ENCODE peak calls at places on chromosomes 1 and 21, in ten cellular contexts. F, H, X, E, R, G, U, Y, J and T are unnamed samples.

GRCh38 chr21:42360317-42360716 is 6.0 kb downstream of the TFF1 start:
- DNase-seq in F (no peak), H (no peak), X (no peak), E (no peak), R (no peak), G (no peak), U (no peak), Y (no peak), J (peak; percentile 51), T (no peak)

GRCh38 chr1:164707868-164708331 is 148.9 kb downstream of the PBX1 start:
- DNase-seq in F (peak; percentile 30), H (no peak), X (peak; percentile 65), E (no peak), R (no peak), G (no peak), U (no peak), Y (no peak), J (peak; percentile 43), T (peak; percentile 63)

GRCh38 chr1:80075351-80075750 is 1068.8 kb upstream of the ADGRL4 start:
- DNase-seq in F (no peak), H (no peak), X (no peak), E (no peak), R (no peak), G (no peak), U (no peak), Y (no peak), J (no peak), T (no peak)

GRCh38 chr1:47225430-47226100 is 6.5 kb downstream of the TAL1 start:
- DNase-seq in F (peak; percentile 30), H (no peak), X (no peak), E (no peak), R (no peak), G (no peak), U (no peak), Y (no peak), J (no peak), T (no peak)

GRCh38 chr1:17307946-17308345 is at the start of gene PADI4:
- DNase-seq in F (no peak), H (no peak), X (no peak), E (no peak), R (peak; percentile 63), G (no peak), U (no peak), Y (no peak), J (no peak), T (no peak)

GRCh38 chr1:212600071-212600915 is 8.3 kb upstream of the ATF3 start:
- DNase-seq in F (no peak), H (no peak), X (no peak), E (no peak), R (no peak), G (no peak), U (no peak), Y (no peak), J (no peak), T (no peak)

GRCh38 chr1:1026599-1027413 is 6.9 kb downstream of the AGRN start:
- DNase-seq in F (no peak), H (no peak), X (no peak), E (no peak), R (no peak), G (no peak), U (no peak), Y (no peak), J (no peak), T (no peak)

GRCh38 chr21:45640001-45640887 is 3.3 kb upstream of the PCBP3 start:
- DNase-seq in F (no peak), H (no peak), X (no peak), E (no peak), R (peak; percentile 31), G (no peak), U (no peak), Y (no peak), J (no peak), T (no peak)

GRCh38 chr1:150820710-150821521 is 12.9 kb upstream of the CTSK start:
- DNase-seq in F (no peak), H (no peak), X (no peak), E (no peak), R (no peak), G (no peak), U (no peak), Y (no peak), J (no peak), T (no peak)

GRCh38 chr1:244965182-244965581 is 100.8 kb upstream of the HNRNPU start:
- DNase-seq in F (no peak), H (no peak), X (no peak), E (no peak), R (no peak), G (no peak), U (no peak), Y (no peak), J (no peak), T (no peak)

GRCh38 chr1:244963231-244963826 is 99.0 kb upstream of the HNRNPU start:
- DNase-seq in F (no peak), H (no peak), X (no peak), E (no peak), R (no peak), G (no peak), U (no peak), Y (no peak), J (peak; percentile 35), T (no peak)

GRCh38 chr1:244967159-244967558 is 102.8 kb upstream of the HNRNPU start:
- DNase-seq in F (no peak), H (no peak), X (no peak), E (no peak), R (no peak), G (no peak), U (no peak), Y (no peak), J (no peak), T (no peak)

GRCh38 chr1:244962140-244962539 is 97.8 kb upstream of the HNRNPU start:
- DNase-seq in F (no peak), H (no peak), X (no peak), E (no peak), R (no peak), G (no peak), U (no peak), Y (no peak), J (no peak), T (no peak)

GRCh38 chr1:244964112-244964971 is 100.0 kb upstream of the HNRNPU start:
- DNase-seq in F (peak; percentile 71), H (no peak), X (no peak), E (peak; percentile 35), R (peak; percentile 32), G (no peak), U (no peak), Y (no peak), J (peak; percentile 96), T (no peak)
- H3K27ac ChIP-seq in F (peak overlapping the region; percentile 92), H (peak overlapping the region; percentile 78), X (peak overlapping the region; percentile 98), E (peak overlapping the region; percentile 55), R (peak overlapping the region; percentile 15), G (peak overlapping the region; percentile 41), U (no peak overlapping the region), Y (no peak overlapping the region), J (peak overlapping the region; percentile 84), T (peak overlapping the region; percentile 53)

DNA sequence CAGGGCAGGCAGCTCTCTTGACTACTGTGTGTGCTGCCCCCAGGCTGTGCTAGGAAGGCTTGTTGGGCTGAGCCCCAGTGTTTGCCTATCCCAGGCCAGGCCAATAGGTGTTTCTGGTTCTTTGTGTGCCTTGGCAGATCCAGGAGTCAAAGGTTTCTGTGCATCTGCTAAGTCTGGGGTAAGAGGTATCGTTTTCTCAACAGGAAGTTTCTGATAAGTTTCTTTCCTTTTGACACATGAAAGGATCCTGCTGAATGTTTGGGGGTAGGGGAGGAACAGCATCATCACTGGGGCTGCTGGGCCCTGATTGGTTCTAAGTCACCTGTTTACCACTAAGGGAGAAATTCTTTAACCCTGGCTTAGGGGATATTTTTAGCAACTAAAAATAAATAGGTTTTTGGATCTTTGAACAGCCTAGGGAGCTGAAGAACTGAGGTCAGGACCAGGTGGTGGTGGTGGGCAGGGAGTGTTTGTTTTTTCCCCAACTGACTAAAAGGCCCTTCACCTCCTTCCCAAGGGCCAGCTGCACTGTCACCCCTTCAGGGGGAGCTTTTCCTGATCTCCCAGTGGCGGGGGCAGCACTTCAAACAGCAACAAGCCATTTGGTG is 85.1 kb downstream of the KCNN3 start:
- DNase-seq in F (no peak), H (no peak), X (peak; percentile 20), E (no peak), R (no peak), G (no peak), U (no peak), Y (peak; percentile 61), J (no peak), T (no peak)
- H3K27ac ChIP-seq in F (no peak overlapping the region), H (no peak overlapping the region), X (no peak overlapping the region), E (no peak overlapping the region), R (no peak overlapping the region), G (no peak overlapping the region), U (no peak overlapping the region), Y (peak overlapping the region; percentile 51), J (no peak overlapping the region), T (no peak overlapping the region)

GRCh38 chr1:32992489-32993214 is 28.0 kb upstream of the RNF19B start:
- DNase-seq in F (peak; percentile 90), H (peak; percentile 70), X (peak; percentile 94), E (no peak), R (peak; percentile 99), G (peak; percentile 81), U (peak; percentile 92), Y (no peak), J (peak; percentile 81), T (peak; percentile 96)

GRCh38 chr1:32991386-32991785 is 26.8 kb upstream of the RNF19B start:
- DNase-seq in F (no peak), H (no peak), X (no peak), E (no peak), R (no peak), G (no peak), U (no peak), Y (no peak), J (peak; percentile 55), T (no peak)

GRCh38 chr1:32990887-32991286 is 26.3 kb upstream of the RNF19B start:
- DNase-seq in F (no peak), H (no peak), X (no peak), E (no peak), R (no peak), G (no peak), U (no peak), Y (no peak), J (no peak), T (no peak)

GRCh38 chr1:32991819-32992488 is 27.3 kb upstream of the RNF19B start:
- DNase-seq in F (no peak), H (no peak), X (no peak), E (no peak), R (no peak), G (no peak), U (no peak), Y (no peak), J (no peak), T (no peak)

DNA sequence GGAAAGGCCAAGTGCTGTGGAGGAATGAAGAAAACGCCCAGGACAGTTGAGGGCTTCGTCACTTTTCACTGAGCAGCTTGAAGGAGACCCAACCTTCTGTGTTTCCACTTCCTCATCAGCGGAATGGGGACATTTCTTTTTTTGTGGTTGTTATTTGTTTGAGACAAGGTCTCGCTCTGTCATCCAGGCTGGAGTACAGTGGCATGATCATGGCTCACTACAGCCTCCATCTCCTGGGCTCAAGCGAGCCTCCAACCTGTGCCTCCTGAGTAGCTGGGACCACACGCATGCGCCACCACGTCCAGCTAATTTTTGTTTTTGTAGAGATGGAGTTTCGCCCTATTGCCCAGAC is 28.6 kb upstream of the RNF19B start:
- DNase-seq in F (no peak), H (no peak), X (no peak), E (no peak), R (peak; percentile 71), G (no peak), U (no peak), Y (no peak), J (no peak), T (no peak)
- H3K27ac ChIP-seq in F (peak overlapping the region; percentile 94), H (peak overlapping the region; percentile 69), X (no peak overlapping the region), E (no peak overlapping the region), R (peak overlapping the region; percentile 79), G (peak overlapping the region; percentile 78), U (no peak overlapping the region), Y (no peak overlapping the region), J (peak overlapping the region; percentile 16), T (peak overlapping the region; percentile 87)

GRCh38 chr1:198123146-198123545 is 33.7 kb upstream of the NEK7 start:
- DNase-seq in F (no peak), H (no peak), X (no peak), E (no peak), R (no peak), G (no peak), U (no peak), Y (no peak), J (peak; percentile 39), T (no peak)
- H3K27ac ChIP-seq in F (no peak overlapping the region), H (no peak overlapping the region), X (no peak overlapping the region), E (no peak overlapping the region), R (no peak overlapping the region), G (no peak overlapping the region), U (no peak overlapping the region), Y (no peak overlapping the region), J (peak overlapping the region; percentile 44), T (peak overlapping the region; percentile 79)